ENCODE peak calls at places on chromosomes 12 and 14, in six cellular contexts. G, D, Y, T, K and I are unnamed samples.

GRCh38 chr12:20695232-20695631 is at the start of gene SLCO1C1:
- DNase-seq in T (no peak), D (no peak), K (no peak), Y (no peak), G (no peak), I (no peak)

GRCh38 chr14:101499080-101499479 is 62.2 kb upstream of the DIO3 start:
- DNase-seq in G (no peak), Y (peak), D (peak), T (no peak), K (no peak), I (no peak)

GRCh38 chr14:101456246-101457159 is 104.8 kb upstream of the DIO3 start:
- DNase-seq in T (no peak), K (no peak), Y (peak), D (no peak), G (no peak), I (no peak)

GRCh38 chr14:92692822-92693226 is 55.6 kb downstream of the LGMN start:
- DNase-seq in Y (peak), D (peak), G (peak), T (no peak), K (no peak), I (no peak)

GRCh38 chr14:92135269-92135668 is 13.5 kb downstream of the CPSF2 start:
- DNase-seq in T (no peak), Y (no peak), D (no peak), G (no peak), K (peak), I (no peak)

GRCh38 chr12:48105321-48105866 is 485 bp downstream of the SENP1 start:
- DNase-seq in D (no peak), Y (no peak), K (no peak), G (no peak), T (no peak), I (no peak)

GRCh38 chr12:19196959-19197630 is 67.6 kb downstream of the PLEKHA5 start:
- DNase-seq in K (no peak), Y (no peak), G (no peak), D (no peak), T (no peak), I (no peak)

GRCh38 chr12:89162704-89163261 is 189.5 kb downstream of the DUSP6 start:
- DNase-seq in Y (peak), T (no peak), K (peak), D (peak), G (peak), I (peak)

GRCh38 chr14:69539631-69540410 is 34.9 kb downstream of the CCDC177 start:
- DNase-seq in D (peak), Y (no peak), T (no peak), G (no peak), K (no peak), I (no peak)

GRCh38 chr12:12896261-12896660 is 4.9 kb downstream of the GPRC5A start:
- DNase-seq in T (no peak), Y (no peak), D (no peak), G (no peak), K (no peak), I (peak)

GRCh38 chr14:37816743-37817295 is 221.4 kb downstream of the TTC6 start:
- DNase-seq in Y (no peak), T (no peak), G (no peak), D (no peak), K (no peak), I (no peak)

GRCh38 chr14:20848955-20849570 is 42.1 kb upstream of the RNASE3 start:
- DNase-seq in T (no peak), D (no peak), K (no peak), G (no peak), Y (no peak), I (no peak)

GRCh38 chr12:3680919-3681594 is 71.9 kb downstream of the CRACR2A start:
- DNase-seq in K (no peak), G (no peak), Y (no peak), T (no peak), D (no peak), I (peak)

GRCh38 chr12:17928708-17929366 is 161.2 kb downstream of the RERGL start:
- DNase-seq in G (peak), K (peak), D (no peak), Y (no peak), T (no peak), I (no peak)

GRCh38 chr14:20421267-20421666 is 8.0 kb upstream of the TEP1 start:
- DNase-seq in Y (no peak), G (no peak), K (no peak), T (no peak), D (no peak), I (no peak)

GRCh38 chr12:6761849-6762248 is 4.3 kb upstream of the PTMS start:
- DNase-seq in K (no peak), T (no peak), Y (no peak), G (no peak), D (no peak), I (no peak)

GRCh38 chr14:59631237-59631636 is 54.6 kb upstream of the CCDC175 start:
- DNase-seq in D (no peak), Y (no peak), G (no peak), K (no peak), T (no peak), I (no peak)

GRCh38 chr12:41566703-41567102 is 378.6 kb downstream of the PDZRN4 start:
- DNase-seq in T (no peak), G (no peak), K (no peak), D (no peak), Y (no peak), I (no peak)

GRCh38 chr12:132474237-132474741 is 15.7 kb upstream of the FBRSL1 start:
- DNase-seq in D (no peak), K (no peak), T (no peak), Y (no peak), G (no peak), I (no peak)

GRCh38 chr12:1820191-1820599 is at the start of gene LRTM2:
- DNase-seq in T (no peak), Y (no peak), D (no peak), K (no peak), G (no peak), I (no peak)

GRCh38 chr14:105375635-105376057 is 22.7 kb upstream of the TEX22 start:
- DNase-seq in T (no peak), K (no peak), Y (no peak), G (no peak), D (no peak), I (no peak)

GRCh38 chr12:54215990-54216579 is 27.3 kb upstream of the SMUG1 start:
- DNase-seq in Y (peak), T (no peak), D (peak), K (no peak), G (no peak), I (no peak)
- H3K4me3 ChIP-seq in Y (no peak), T (no peak), D (peak), K (no peak), G (no peak), I (no peak)

GRCh38 chr14:99760817-99761216 is 32.4 kb upstream of the EML1 start:
- DNase-seq in G (no peak), T (no peak), K (no peak), Y (peak), D (no peak), I (no peak)

GRCh38 chr14:99757331-99758070 is 35.7 kb upstream of the EML1 start:
- DNase-seq in Y (peak), G (no peak), K (peak), D (peak), T (no peak), I (peak)

GRCh38 chr14:99758121-99758871 is 34.9 kb upstream of the EML1 start:
- DNase-seq in T (peak), K (peak), G (no peak), Y (peak), D (no peak), I (peak)

GRCh38 chr14:99759546-99759925 is 33.7 kb upstream of the EML1 start:
- DNase-seq in Y (peak), K (no peak), T (no peak), D (peak), G (no peak), I (no peak)

GRCh38 chr14:99758915-99759545 is 34.2 kb upstream of the EML1 start:
- DNase-seq in D (peak), T (no peak), Y (peak), G (no peak), K (no peak), I (no peak)
- H3K4me3 ChIP-seq in D (no peak), T (no peak), Y (no peak), G (no peak), K (no peak), I (no peak)

GRCh38 chr14:32018391-32019092 is 58.6 kb upstream of the ARHGAP5 start:
- DNase-seq in T (no peak), G (no peak), D (no peak), K (no peak), Y (no peak), I (no peak)
- H3K4me3 ChIP-seq in T (no peak), G (no peak), D (no peak), K (no peak), Y (no peak), I (no peak)

GRCh38 chr12:40565029-40565633 is 127.1 kb upstream of the CNTN1 start:
- DNase-seq in T (no peak), K (no peak), D (no peak), Y (no peak), G (no peak), I (no peak)
- H3K4me3 ChIP-seq in T (no peak), K (no peak), D (no peak), Y (no peak), G (no peak), I (no peak)

GRCh38 chr12:46364300-46364696 is 8.3 kb downstream of the SLC38A2 start:
- DNase-seq in Y (no peak), K (no peak), D (no peak), G (no peak), T (no peak), I (no peak)
- H3K4me3 ChIP-seq in Y (no peak), K (no peak), D (peak), G (no peak), T (no peak), I (no peak)

GRCh38 chr14:23470947-23471346 is 1.4 kb downstream of the NGDN start:
- DNase-seq in K (no peak), G (no peak), T (no peak), Y (no peak), D (no peak), I (no peak)
- H3K4me3 ChIP-seq in K (no peak), G (no peak), T (no peak), Y (no peak), D (no peak), I (no peak)

DNA sequence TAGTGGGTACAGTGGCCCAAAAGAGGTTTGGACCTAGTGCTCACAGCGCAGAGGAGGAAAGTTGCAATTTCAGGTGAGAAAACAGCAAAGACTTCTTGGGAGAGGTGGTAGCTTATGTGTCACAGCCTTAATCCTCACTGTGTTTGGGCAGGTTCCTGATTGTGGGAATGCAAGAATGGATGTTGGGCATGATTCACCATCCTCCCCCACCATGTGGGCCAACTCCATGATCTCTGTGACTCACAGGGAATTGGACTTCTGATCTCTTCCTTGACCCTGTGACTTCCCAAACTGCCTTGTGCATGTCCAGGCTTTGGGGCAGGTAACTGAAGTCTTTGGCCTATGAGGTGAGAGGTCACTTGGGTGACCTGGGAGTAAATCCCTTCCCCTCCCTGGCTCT is 1.8 kb upstream of the CHST11 start:
- DNase-seq in G (peak), Y (no peak), D (no peak), K (no peak), T (no peak), I (no peak)
- H3K4me3 ChIP-seq in G (no peak), Y (no peak), D (no peak), K (no peak), T (no peak), I (no peak)

GRCh38 chr14:31505411-31505810 is 17.6 kb upstream of the GPR33 start:
- DNase-seq in K (peak), D (no peak), G (no peak), T (no peak), Y (no peak), I (peak)
- H3K4me3 ChIP-seq in K (no peak), D (no peak), G (no peak), T (no peak), Y (no peak), I (no peak)